ENCODE peak calls at places on chromosome 11, in eight cellular contexts. U, H, B, I, A, P, C and S are unnamed samples.

GRCh38 chr11:111367411-111368284 is 11.4 kb downstream of the POU2AF1 start:
- DNase-seq in A (no peak), B (no peak), I (no peak), C (peak; percentile 38), H (no peak), U (no peak), P (no peak), S (no peak)

GRCh38 chr11:34605481-34606325 is 15.2 kb upstream of the EHF start:
- DNase-seq in C (no peak), H (no peak), P (no peak), U (no peak), B (no peak), A (no peak), I (no peak), S (no peak)

GRCh38 chr11:15589070-15589626 is 474.4 kb downstream of the INSC start:
- DNase-seq in B (no peak), I (no peak), H (no peak), U (no peak), C (no peak), P (no peak), A (peak; percentile 5), S (no peak)

GRCh38 chr11:29119691-29120328 is 897.0 kb downstream of the KCNA4 start:
- DNase-seq in B (no peak), U (no peak), P (no peak), I (no peak), C (no peak), H (no peak), A (no peak), S (no peak)

GRCh38 chr11:45170484-45170883 is 24.0 kb downstream of the PRDM11 start:
- DNase-seq in I (no peak), H (no peak), P (peak; percentile 41), A (no peak), B (peak; percentile 30), U (no peak), C (no peak), S (no peak)

GRCh38 chr11:72685560-72686480 is 11.6 kb upstream of the PDE2A start:
- DNase-seq in H (no peak), U (no peak), A (no peak), C (peak; percentile 35), B (peak; percentile 89), P (no peak), I (no peak), S (peak; percentile 94)

GRCh38 chr11:93494341-93494740 is 48.9 kb downstream of the SMCO4 start:
- DNase-seq in U (no peak), B (no peak), A (no peak), H (no peak), C (no peak), P (no peak), I (no peak), S (no peak)

GRCh38 chr11:71543866-71544265 is 4.4 kb upstream of the KRTAP5-9 start:
- DNase-seq in A (no peak), P (no peak), I (no peak), B (no peak), H (no peak), U (no peak), C (no peak), S (no peak)

GRCh38 chr11:27865105-27865504 is 164.8 kb upstream of the BDNF start:
- DNase-seq in H (no peak), I (no peak), B (no peak), C (no peak), P (no peak), U (no peak), A (peak; percentile 11), S (no peak)

GRCh38 chr11:122853971-122854446 is 15.7 kb downstream of the CRTAM start:
- DNase-seq in U (peak; percentile 66), B (no peak), I (no peak), H (no peak), P (no peak), C (peak; percentile 31), A (peak; percentile 92), S (no peak)

GRCh38 chr11:66002648-66003225 is 434 bp downstream of the BANF1 start:
- DNase-seq in A (peak; percentile 39), I (peak; percentile 71), H (peak; percentile 70), U (peak; percentile 45), C (peak; percentile 68), P (no peak), B (peak; percentile 82), S (no peak)

GRCh38 chr11:40754297-40754696 is 705.2 kb downstream of the LRRC4C start:
- DNase-seq in H (no peak), B (no peak), C (no peak), U (no peak), I (no peak), P (no peak), A (no peak), S (no peak)

GRCh38 chr11:36609383-36609782 is 11.3 kb upstream of the RAG2 start:
- DNase-seq in H (no peak), P (no peak), B (no peak), A (no peak), C (no peak), U (no peak), I (no peak), S (no peak)

GRCh38 chr11:1303973-1304372 is 5.5 kb downstream of the TOLLIP start:
- DNase-seq in P (peak; percentile 37), A (no peak), I (no peak), U (no peak), C (peak; percentile 38), B (peak; percentile 82), H (peak; percentile 80), S (peak; percentile 77)

GRCh38 chr11:67489860-67490726 is 7.3 kb downstream of the AIP start:
- DNase-seq in H (no peak), I (no peak), A (no peak), B (no peak), C (no peak), P (peak; percentile 74), U (no peak), S (no peak)

GRCh38 chr11:82960779-82961143 is 59.2 kb downstream of the DDIAS start:
- DNase-seq in I (no peak), P (no peak), A (no peak), B (no peak), H (no peak), U (no peak), C (no peak), S (no peak)
- H3K27ac ChIP-seq in I (no peak overlapping the region), P (peak overlapping the region; percentile 80), A (no peak overlapping the region), B (no peak overlapping the region), H (no peak overlapping the region), U (no peak overlapping the region), C (peak overlapping the region; percentile 29), S (no peak overlapping the region)

GRCh38 chr11:47539681-47540039 is 13.3 kb downstream of the CELF1 start:
- DNase-seq in A (no peak), P (no peak), U (no peak), H (peak; percentile 47), C (no peak), B (no peak), I (no peak), S (no peak)
- H3K4me1 ChIP-seq in A (peaks cover 41% of the 10 kb centered on the region), P (peaks cover 40% of the 10 kb centered on the region), U (peaks cover 5% of the 10 kb centered on the region), H (peaks cover 96% of the 10 kb centered on the region), C (peaks cover 74% of the 10 kb centered on the region), B (no peaks in the 10 kb centered on the region), I (peaks cover 3% of the 10 kb centered on the region), S (peaks cover 50% of the 10 kb centered on the region)

DNA sequence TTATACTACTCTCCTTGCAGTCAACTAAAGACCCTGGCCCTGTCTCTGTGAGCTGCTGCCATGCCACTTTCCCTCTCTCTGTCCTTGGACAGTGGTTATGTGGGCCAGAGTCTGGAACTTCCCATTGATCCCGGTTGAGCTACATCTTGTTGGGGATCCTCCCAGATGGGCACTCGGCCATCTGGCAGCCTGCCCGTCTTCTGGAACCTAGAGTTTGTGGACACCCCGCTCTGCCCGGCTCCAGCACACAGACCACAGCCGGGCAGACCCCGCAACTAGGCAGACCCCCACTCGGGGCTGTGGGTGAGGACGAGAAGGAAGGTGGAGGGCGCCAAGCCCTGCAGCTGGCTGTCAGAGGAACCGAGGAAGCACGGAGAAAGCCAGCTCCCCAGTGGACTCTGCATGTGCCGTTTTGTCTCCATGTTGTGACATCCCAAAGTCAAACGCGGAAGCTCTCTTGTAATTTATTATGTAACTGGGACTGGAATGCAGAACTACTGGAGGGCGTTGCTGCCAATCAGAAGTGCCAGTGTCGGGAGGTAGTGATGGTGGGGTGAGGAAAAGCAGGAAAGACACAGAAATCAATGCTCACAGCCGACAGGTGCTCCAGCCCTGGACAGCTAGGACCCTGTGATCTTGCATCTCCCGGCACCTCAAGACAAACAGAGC is 207.7 kb downstream of the CEP164 start:
- DNase-seq in I (peak; percentile 63), H (peak; percentile 30), C (peak; percentile 23), B (peak; percentile 78), A (no peak), U (no peak), P (no peak), S (peak; percentile 94)
- TF ChIP-seq POLR2AphosphoS5 in I (no peak), H (no peak), C (no peak), B (no peak), A (no peak), U (no peak), P (peak; percentile 53), S (no peak)

DNA sequence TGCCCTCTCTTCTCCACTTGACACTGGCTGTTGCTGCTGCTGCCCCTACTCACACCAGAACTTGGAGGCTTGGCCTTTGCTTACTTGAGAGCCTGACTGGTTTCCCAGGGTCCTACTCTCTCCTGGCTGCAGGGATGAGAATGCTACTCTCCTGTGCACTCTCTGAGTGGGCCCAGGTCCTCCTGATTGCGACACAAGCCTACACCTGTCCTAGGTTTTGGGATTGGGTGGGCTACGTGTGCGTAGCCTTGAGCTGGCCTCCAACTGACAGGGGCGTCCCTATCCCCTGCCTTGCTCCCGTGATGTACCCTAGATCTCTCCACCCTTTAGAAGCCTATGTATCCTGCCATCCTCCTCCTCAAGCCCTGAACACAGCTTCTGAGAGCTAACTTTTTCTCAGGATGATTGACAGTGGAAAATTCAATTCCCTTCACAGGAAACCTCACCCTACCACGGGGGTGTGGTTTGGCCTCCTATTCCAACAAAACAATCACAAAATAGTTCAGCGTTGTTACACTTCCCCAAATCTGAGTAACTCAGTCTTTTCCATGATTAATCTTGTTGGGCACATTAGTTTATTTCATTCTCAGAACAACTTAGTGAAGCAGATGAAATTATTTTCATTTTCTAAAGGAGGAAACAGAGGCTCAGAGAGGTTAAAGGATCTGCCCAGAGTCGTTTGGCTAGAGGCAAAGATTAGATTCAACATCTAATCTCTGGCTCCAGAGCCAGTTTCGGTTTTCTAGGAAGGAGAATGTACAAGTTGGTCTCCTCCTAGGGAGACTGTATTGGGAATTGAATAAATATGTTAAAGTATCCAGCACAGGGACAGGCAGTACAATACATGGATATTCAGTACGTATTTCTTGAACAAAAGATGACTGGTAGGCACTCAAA is 17.6 kb upstream of the AMOTL1 start:
- DNase-seq in C (no peak), I (no peak), U (no peak), B (no peak), A (no peak), H (no peak), P (no peak), S (no peak)
- H3K27ac ChIP-seq in C (peak overlapping the region; percentile 20), I (no peak overlapping the region), U (no peak overlapping the region), B (peak overlapping the region; percentile 70), A (no peak overlapping the region), H (no peak overlapping the region), P (peak overlapping the region; percentile 66), S (peak overlapping the region; percentile 76)

DNA sequence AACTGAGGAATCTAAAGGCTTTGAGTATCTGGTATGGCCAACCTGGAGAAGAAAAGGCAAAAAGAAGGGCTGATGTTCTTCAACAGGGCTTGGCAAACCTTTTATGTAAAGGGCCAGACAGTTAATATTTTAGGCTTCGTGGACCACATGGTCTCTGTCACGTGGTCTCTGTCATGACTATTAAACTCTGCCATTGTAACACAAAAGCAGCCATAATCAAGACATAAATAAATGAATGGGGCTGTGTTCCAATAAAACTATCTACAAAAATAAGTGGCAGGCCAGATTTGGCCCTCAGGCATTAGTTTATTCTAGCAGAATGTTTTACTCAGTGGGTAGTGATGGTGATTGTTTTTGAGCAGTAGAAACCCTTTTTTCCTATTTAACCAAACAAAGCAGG is 483 bp upstream of the ACCSL start:
- DNase-seq in H (no peak), I (no peak), P (no peak), A (no peak), B (no peak), U (no peak), C (no peak), S (peak; percentile 10)
- H3K4me1 ChIP-seq in H (no peaks in the 10 kb centered on the region), I (no peaks in the 10 kb centered on the region), P (no peaks in the 10 kb centered on the region), A (no peaks in the 10 kb centered on the region), B (no peaks in the 10 kb centered on the region), U (no peaks in the 10 kb centered on the region), C (no peaks in the 10 kb centered on the region), S (no peaks in the 10 kb centered on the region)